ENCODE peak calls at places on chromosomes 3 and 15, in ten cellular contexts. One of them, this sample, is unnamed.

GRCh38 chr3:104438761-104439160 is 927.9 kb upstream of the ALCAM start:
- DNase-seq in PC-3: no peak
- DNase-seq in keratinocyte: no peak
- DNase-seq in fibroblast of lung: no peak
- DNase-seq in endodermal cell: no peak
- DNase-seq in neuronal stem cell: no peak
- DNase-seq in colonic mucosa: no peak
- DNase-seq in kidney: no peak
- DNase-seq in GM23248: no peak
- DNase-seq in IMR-90: no peak
- DNase-seq in this sample: no peak

GRCh38 chr3:66761093-66761780 is 236.9 kb upstream of the KBTBD8 start:
- DNase-seq in PC-3: peak; percentile 6
- DNase-seq in keratinocyte: no peak
- DNase-seq in fibroblast of lung: peak; percentile 69
- DNase-seq in endodermal cell: no peak
- DNase-seq in neuronal stem cell: no peak
- DNase-seq in colonic mucosa: no peak
- DNase-seq in kidney: no peak
- DNase-seq in GM23248: no peak
- DNase-seq in IMR-90: peak; percentile 52
- DNase-seq in this sample: peak; percentile 70

GRCh38 chr15:64527263-64527984 is 67.0 kb downstream of the ZNF609 start:
- DNase-seq in PC-3: peak; percentile 17
- DNase-seq in keratinocyte: no peak
- DNase-seq in fibroblast of lung: peak; percentile 66
- DNase-seq in endodermal cell: no peak
- DNase-seq in neuronal stem cell: no peak
- DNase-seq in colonic mucosa: no peak
- DNase-seq in kidney: no peak
- DNase-seq in GM23248: peak; percentile 85
- DNase-seq in IMR-90: peak; percentile 90
- DNase-seq in this sample: peak; percentile 43

GRCh38 chr3:29677421-29677820 is 396.6 kb downstream of the RBMS3 start:
- DNase-seq in PC-3: no peak
- DNase-seq in keratinocyte: no peak
- DNase-seq in fibroblast of lung: no peak
- DNase-seq in endodermal cell: no peak
- DNase-seq in neuronal stem cell: no peak
- DNase-seq in colonic mucosa: no peak
- DNase-seq in kidney: no peak
- DNase-seq in GM23248: peak; percentile 15
- DNase-seq in IMR-90: peak; percentile 16
- DNase-seq in this sample: no peak

GRCh38 chr3:24137958-24138875 is 193.1 kb downstream of the NR1D2 start:
- DNase-seq in PC-3: peak; percentile 64
- DNase-seq in keratinocyte: no peak
- DNase-seq in fibroblast of lung: no peak
- DNase-seq in endodermal cell: no peak
- DNase-seq in neuronal stem cell: no peak
- DNase-seq in colonic mucosa: no peak
- DNase-seq in kidney: peak; percentile 40
- DNase-seq in GM23248: no peak
- DNase-seq in IMR-90: no peak
- DNase-seq in this sample: no peak

GRCh38 chr3:78993375-78993774 is 774.4 kb downstream of the ROBO1 start:
- DNase-seq in PC-3: no peak
- DNase-seq in keratinocyte: no peak
- DNase-seq in fibroblast of lung: no peak
- DNase-seq in endodermal cell: no peak
- DNase-seq in neuronal stem cell: no peak
- DNase-seq in colonic mucosa: no peak
- DNase-seq in kidney: no peak
- DNase-seq in GM23248: no peak
- DNase-seq in IMR-90: no peak
- DNase-seq in this sample: no peak

GRCh38 chr3:12918231-12918630 is 76.9 kb upstream of the RPL32 start:
- DNase-seq in PC-3: no peak
- DNase-seq in keratinocyte: no peak
- DNase-seq in fibroblast of lung: no peak
- DNase-seq in endodermal cell: no peak
- DNase-seq in neuronal stem cell: no peak
- DNase-seq in colonic mucosa: no peak
- DNase-seq in kidney: no peak
- DNase-seq in GM23248: peak; percentile 32
- DNase-seq in IMR-90: no peak
- DNase-seq in this sample: no peak

GRCh38 chr3:76566211-76566534 is 473.7 kb upstream of the ROBO2 start:
- DNase-seq in PC-3: no peak
- DNase-seq in keratinocyte: no peak
- DNase-seq in fibroblast of lung: no peak
- DNase-seq in endodermal cell: no peak
- DNase-seq in neuronal stem cell: no peak
- DNase-seq in colonic mucosa: no peak
- DNase-seq in kidney: no peak
- DNase-seq in GM23248: no peak
- DNase-seq in IMR-90: no peak
- DNase-seq in this sample: no peak

GRCh38 chr3:18097989-18098388 is 327.1 kb downstream of the SATB1 start:
- DNase-seq in PC-3: no peak
- DNase-seq in keratinocyte: no peak
- DNase-seq in fibroblast of lung: no peak
- DNase-seq in endodermal cell: no peak
- DNase-seq in neuronal stem cell: no peak
- DNase-seq in colonic mucosa: no peak
- DNase-seq in kidney: no peak
- DNase-seq in GM23248: no peak
- DNase-seq in IMR-90: no peak
- DNase-seq in this sample: no peak

GRCh38 chr15:31278544-31279220 is 48.0 kb upstream of the KLF13 start:
- DNase-seq in PC-3: no peak
- DNase-seq in keratinocyte: no peak
- DNase-seq in fibroblast of lung: no peak
- DNase-seq in endodermal cell: peak; percentile 38
- DNase-seq in neuronal stem cell: no peak
- DNase-seq in colonic mucosa: peak; percentile 16
- DNase-seq in kidney: peak; percentile 51
- DNase-seq in GM23248: no peak
- DNase-seq in IMR-90: no peak
- DNase-seq in this sample: no peak

GRCh38 chr15:90711418-90711824 is 5.7 kb upstream of the BLM start:
- DNase-seq in PC-3: no peak
- DNase-seq in keratinocyte: no peak
- DNase-seq in fibroblast of lung: no peak
- DNase-seq in endodermal cell: no peak
- DNase-seq in neuronal stem cell: no peak
- DNase-seq in colonic mucosa: no peak
- DNase-seq in kidney: no peak
- DNase-seq in GM23248: no peak
- DNase-seq in IMR-90: no peak
- DNase-seq in this sample: no peak

GRCh38 chr3:44030690-44031344 is 210.9 kb upstream of the TOPAZ1 start:
- DNase-seq in PC-3: peak; percentile 25
- DNase-seq in keratinocyte: no peak
- DNase-seq in fibroblast of lung: peak; percentile 12
- DNase-seq in endodermal cell: no peak
- DNase-seq in neuronal stem cell: no peak
- DNase-seq in colonic mucosa: no peak
- DNase-seq in kidney: no peak
- DNase-seq in GM23248: peak; percentile 16
- DNase-seq in IMR-90: no peak
- DNase-seq in this sample: no peak

GRCh38 chr15:69253156-69253555 is 45.6 kb upstream of the PAQR5 start:
- DNase-seq in PC-3: peak; percentile 91
- DNase-seq in keratinocyte: no peak
- DNase-seq in fibroblast of lung: peak; percentile 76
- DNase-seq in endodermal cell: no peak
- DNase-seq in neuronal stem cell: peak; percentile 6
- DNase-seq in colonic mucosa: no peak
- DNase-seq in kidney: no peak
- DNase-seq in GM23248: peak; percentile 91
- DNase-seq in IMR-90: peak; percentile 93
- DNase-seq in this sample: peak; percentile 74
- H3K9ac ChIP-seq in PC-3: peak overlapping the region; percentile 57
- H3K9ac ChIP-seq in keratinocyte: no peak overlapping the region
- H3K9ac ChIP-seq in fibroblast of lung: no peak overlapping the region
- H3K9ac ChIP-seq in endodermal cell: no peak overlapping the region
- H3K9ac ChIP-seq in neuronal stem cell: no peak overlapping the region
- H3K9ac ChIP-seq in colonic mucosa: no peak overlapping the region
- H3K9ac ChIP-seq in kidney: no peak overlapping the region
- H3K9ac ChIP-seq in GM23248: peak overlapping the region; percentile 41
- H3K9ac ChIP-seq in IMR-90: peak overlapping the region; percentile 0
- H3K9ac ChIP-seq in this sample: no peak overlapping the region

GRCh38 chr3:125054436-125055164 is 1.2 kb downstream of the HEG1 start:
- DNase-seq in PC-3: peak; percentile 38
- DNase-seq in keratinocyte: no peak
- DNase-seq in fibroblast of lung: peak; percentile 80
- DNase-seq in endodermal cell: peak; percentile 61
- DNase-seq in neuronal stem cell: no peak
- DNase-seq in colonic mucosa: peak; percentile 30
- DNase-seq in kidney: no peak
- DNase-seq in GM23248: peak; percentile 76
- DNase-seq in IMR-90: peak; percentile 68
- DNase-seq in this sample: peak; percentile 78

GRCh38 chr3:125057186-125057850 is 1.5 kb upstream of the HEG1 start:
- DNase-seq in PC-3: peak; percentile 83
- DNase-seq in keratinocyte: peak; percentile 58
- DNase-seq in fibroblast of lung: peak; percentile 68
- DNase-seq in endodermal cell: peak; percentile 43
- DNase-seq in neuronal stem cell: no peak
- DNase-seq in colonic mucosa: no peak
- DNase-seq in kidney: no peak
- DNase-seq in GM23248: peak; percentile 91
- DNase-seq in IMR-90: peak; percentile 93
- DNase-seq in this sample: peak; percentile 72

GRCh38 chr3:125053304-125053699 is 2.5 kb downstream of the HEG1 start:
- DNase-seq in PC-3: no peak
- DNase-seq in keratinocyte: no peak
- DNase-seq in fibroblast of lung: no peak
- DNase-seq in endodermal cell: no peak
- DNase-seq in neuronal stem cell: no peak
- DNase-seq in colonic mucosa: no peak
- DNase-seq in kidney: no peak
- DNase-seq in GM23248: no peak
- DNase-seq in IMR-90: no peak
- DNase-seq in this sample: no peak

GRCh38 chr3:125055913-125056705 is at the start of gene HEG1:
- DNase-seq in PC-3: peak; percentile 59
- DNase-seq in keratinocyte: no peak
- DNase-seq in fibroblast of lung: peak; percentile 79
- DNase-seq in endodermal cell: peak; percentile 94
- DNase-seq in neuronal stem cell: peak; percentile 74
- DNase-seq in colonic mucosa: peak; percentile 85
- DNase-seq in kidney: peak; percentile 96
- DNase-seq in GM23248: peak; percentile 95
- DNase-seq in IMR-90: peak; percentile 77
- DNase-seq in this sample: peak; percentile 96

GRCh38 chr3:125055165-125055912 is 458 bp downstream of the HEG1 start:
- DNase-seq in PC-3: no peak
- DNase-seq in keratinocyte: no peak
- DNase-seq in fibroblast of lung: no peak
- DNase-seq in endodermal cell: peak; percentile 70
- DNase-seq in neuronal stem cell: no peak
- DNase-seq in colonic mucosa: no peak
- DNase-seq in kidney: peak; percentile 81
- DNase-seq in GM23248: peak; percentile 53
- DNase-seq in IMR-90: peak; percentile 20
- DNase-seq in this sample: peak; percentile 69
- H3K4me1 ChIP-seq in PC-3: peaks cover 63% of the 10 kb centered on the region
- H3K4me1 ChIP-seq in keratinocyte: peaks cover 62% of the 10 kb centered on the region
- H3K4me1 ChIP-seq in fibroblast of lung: peaks cover 28% of the 10 kb centered on the region
- H3K4me1 ChIP-seq in endodermal cell: peaks cover 16% of the 10 kb centered on the region
- H3K4me1 ChIP-seq in neuronal stem cell: peaks cover 35% of the 10 kb centered on the region
- H3K4me1 ChIP-seq in colonic mucosa: peaks cover 4% of the 10 kb centered on the region
- H3K4me1 ChIP-seq in kidney: peaks cover 26% of the 10 kb centered on the region
- H3K4me1 ChIP-seq in GM23248: peaks cover 48% of the 10 kb centered on the region
- H3K4me1 ChIP-seq in IMR-90: peaks cover 30% of the 10 kb centered on the region
- H3K4me1 ChIP-seq in this sample: peaks cover 49% of the 10 kb centered on the region

DNA sequence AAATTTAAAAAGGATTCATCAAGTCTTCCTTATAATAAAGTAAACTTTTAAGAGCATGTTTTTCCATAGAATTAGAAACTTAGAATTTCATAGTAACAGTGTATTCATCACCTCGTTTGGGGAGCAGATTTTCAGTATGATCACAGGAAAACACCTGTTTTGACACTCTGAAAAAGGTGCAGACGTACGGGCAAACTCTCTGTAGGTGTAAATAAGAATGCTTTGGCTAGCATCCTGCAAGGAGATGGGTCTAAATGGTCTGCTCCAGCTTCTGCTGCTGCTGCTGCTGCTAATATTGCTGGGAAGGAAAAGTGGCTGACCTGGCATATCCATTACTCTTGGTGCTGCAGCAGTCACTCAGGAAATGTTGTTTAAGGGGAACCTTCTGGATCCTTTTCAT is 66.0 kb downstream of the MBNL1 start:
- DNase-seq in PC-3: no peak
- DNase-seq in keratinocyte: no peak
- DNase-seq in fibroblast of lung: no peak
- DNase-seq in endodermal cell: no peak
- DNase-seq in neuronal stem cell: no peak
- DNase-seq in colonic mucosa: no peak
- DNase-seq in kidney: no peak
- DNase-seq in GM23248: no peak
- DNase-seq in IMR-90: no peak
- DNase-seq in this sample: no peak
- H3K9ac ChIP-seq in PC-3: no peak overlapping the region
- H3K9ac ChIP-seq in keratinocyte: no peak overlapping the region
- H3K9ac ChIP-seq in fibroblast of lung: no peak overlapping the region
- H3K9ac ChIP-seq in endodermal cell: no peak overlapping the region
- H3K9ac ChIP-seq in neuronal stem cell: no peak overlapping the region
- H3K9ac ChIP-seq in colonic mucosa: no peak overlapping the region
- H3K9ac ChIP-seq in kidney: no peak overlapping the region
- H3K9ac ChIP-seq in GM23248: no peak overlapping the region
- H3K9ac ChIP-seq in IMR-90: no peak overlapping the region
- H3K9ac ChIP-seq in this sample: no peak overlapping the region

DNA sequence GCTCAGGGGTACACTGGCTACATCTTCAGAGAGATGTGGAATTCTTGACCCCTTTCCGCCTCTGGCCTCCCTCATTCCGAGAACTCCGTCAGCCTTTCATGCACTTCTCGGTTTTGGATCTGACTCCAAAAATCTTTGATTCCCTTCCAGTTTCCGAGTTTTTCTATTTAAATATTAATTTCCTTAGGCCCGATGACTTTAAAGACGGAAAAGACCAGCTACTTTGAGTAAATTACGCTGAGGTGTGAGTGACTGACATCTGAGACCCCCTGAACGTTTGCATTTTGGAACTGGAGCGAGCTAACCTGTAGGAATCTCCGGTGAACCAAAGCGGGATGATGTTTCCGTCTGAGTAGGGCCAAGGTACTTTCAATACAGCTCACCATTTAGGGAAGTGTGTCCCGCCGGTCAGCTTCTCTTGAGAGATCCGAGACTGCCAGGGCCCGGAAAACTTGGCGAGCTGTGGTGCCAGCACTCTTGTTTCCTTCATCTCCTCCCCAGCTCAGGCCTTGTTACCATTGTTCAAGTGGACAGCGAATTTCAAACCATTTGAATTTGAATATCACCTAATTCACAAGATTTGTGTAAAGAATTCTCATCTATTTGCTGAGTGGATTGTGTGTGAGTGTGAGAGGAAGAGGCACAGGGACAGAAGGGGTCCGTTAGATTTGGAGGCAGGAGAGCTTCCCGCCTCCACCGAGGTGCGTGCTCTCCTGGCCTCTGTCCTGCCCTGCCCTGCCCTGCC is 5.4 kb downstream of the SOX14 start:
- DNase-seq in PC-3: no peak
- DNase-seq in keratinocyte: no peak
- DNase-seq in fibroblast of lung: no peak
- DNase-seq in endodermal cell: peak; percentile 61
- DNase-seq in neuronal stem cell: no peak
- DNase-seq in colonic mucosa: no peak
- DNase-seq in kidney: no peak
- DNase-seq in GM23248: no peak
- DNase-seq in IMR-90: no peak
- DNase-seq in this sample: no peak
- H3K4me1 ChIP-seq in PC-3: no peaks in the 10 kb centered on the region
- H3K4me1 ChIP-seq in keratinocyte: peaks cover 5% of the 10 kb centered on the region
- H3K4me1 ChIP-seq in fibroblast of lung: no peaks in the 10 kb centered on the region
- H3K4me1 ChIP-seq in endodermal cell: peaks cover 28% of the 10 kb centered on the region
- H3K4me1 ChIP-seq in neuronal stem cell: peaks cover 2% of the 10 kb centered on the region
- H3K4me1 ChIP-seq in colonic mucosa: no peaks in the 10 kb centered on the region
- H3K4me1 ChIP-seq in kidney: peaks cover 8% of the 10 kb centered on the region
- H3K4me1 ChIP-seq in GM23248: no peaks in the 10 kb centered on the region
- H3K4me1 ChIP-seq in IMR-90: no peaks in the 10 kb centered on the region
- H3K4me1 ChIP-seq in this sample: peaks cover 11% of the 10 kb centered on the region